ENCODE peak calls at places on chromosomes 2 and 18, in four cellular contexts. One of them, this sample, is unnamed.

GRCh38 chr2:128644745-128645256 is 326.1 kb upstream of the HS6ST1 start:
- DNase-seq in substantia nigra: no peak
- DNase-seq in NCI-H1092 treated with DMSO at 0.1 percent for 48 hours: no peak
- DNase-seq in lower leg skin: no peak
- DNase-seq in this sample: no peak

GRCh38 chr18:27185025-27185763 is at the start of gene CHST9:
- DNase-seq in lower leg skin: no peak
- DNase-seq in substantia nigra: peak; percentile 10
- DNase-seq in NCI-H1092 treated with DMSO at 0.1 percent for 48 hours: no peak
- DNase-seq in this sample: no peak

GRCh38 chr2:42314892-42315468 is 46.0 kb downstream of the COX7A2L start:
- DNase-seq in substantia nigra: no peak
- DNase-seq in lower leg skin: no peak
- DNase-seq in NCI-H1092 treated with DMSO at 0.1 percent for 48 hours: no peak
- DNase-seq in this sample: no peak

GRCh38 chr18:48825101-48825745 is 125.5 kb downstream of the SMAD7 start:
- DNase-seq in NCI-H1092 treated with DMSO at 0.1 percent for 48 hours: no peak
- DNase-seq in substantia nigra: no peak
- DNase-seq in lower leg skin: no peak
- DNase-seq in this sample: peak; percentile 16

GRCh38 chr2:26562811-26563645 is 78.1 kb downstream of the CIB4 start:
- DNase-seq in NCI-H1092 treated with DMSO at 0.1 percent for 48 hours: peak; percentile 79
- DNase-seq in lower leg skin: peak; percentile 30
- DNase-seq in substantia nigra: no peak
- DNase-seq in this sample: no peak

GRCh38 chr18:66635342-66635741 is 31.5 kb upstream of the CDH19 start:
- DNase-seq in substantia nigra: no peak
- DNase-seq in lower leg skin: no peak
- DNase-seq in NCI-H1092 treated with DMSO at 0.1 percent for 48 hours: no peak
- DNase-seq in this sample: no peak

GRCh38 chr2:206127656-206128055 is 31.6 kb downstream of the NDUFS1 start:
- DNase-seq in NCI-H1092 treated with DMSO at 0.1 percent for 48 hours: no peak
- DNase-seq in substantia nigra: no peak
- DNase-seq in lower leg skin: no peak
- DNase-seq in this sample: no peak

GRCh38 chr18:26436176-26437031 is 111.9 kb downstream of the KCTD1 start:
- DNase-seq in NCI-H1092 treated with DMSO at 0.1 percent for 48 hours: no peak
- DNase-seq in lower leg skin: no peak
- DNase-seq in substantia nigra: no peak
- DNase-seq in this sample: no peak

GRCh38 chr18:24985616-24986015 is 366.4 kb downstream of the ZNF521 start:
- DNase-seq in lower leg skin: no peak
- DNase-seq in NCI-H1092 treated with DMSO at 0.1 percent for 48 hours: no peak
- DNase-seq in substantia nigra: no peak
- DNase-seq in this sample: no peak

GRCh38 chr18:25236736-25237135 is 115.2 kb downstream of the ZNF521 start:
- DNase-seq in lower leg skin: no peak
- DNase-seq in NCI-H1092 treated with DMSO at 0.1 percent for 48 hours: no peak
- DNase-seq in substantia nigra: no peak
- DNase-seq in this sample: no peak

GRCh38 chr2:10537522-10538195 is 89.5 kb upstream of the ODC1 start:
- DNase-seq in substantia nigra: no peak
- DNase-seq in NCI-H1092 treated with DMSO at 0.1 percent for 48 hours: no peak
- DNase-seq in lower leg skin: no peak
- DNase-seq in this sample: no peak

GRCh38 chr2:160695402-160696060 is 201.9 kb upstream of the RBMS1 start:
- DNase-seq in lower leg skin: peak; percentile 30
- DNase-seq in NCI-H1092 treated with DMSO at 0.1 percent for 48 hours: no peak
- DNase-seq in substantia nigra: no peak
- DNase-seq in this sample: no peak

GRCh38 chr2:217418544-217418943 is 558.7 kb upstream of the TNP1 start:
- DNase-seq in substantia nigra: no peak
- DNase-seq in lower leg skin: no peak
- DNase-seq in NCI-H1092 treated with DMSO at 0.1 percent for 48 hours: no peak
- DNase-seq in this sample: no peak

GRCh38 chr2:181459646-181460045 is 2.5 kb downstream of the ITGA4 start:
- DNase-seq in substantia nigra: no peak
- DNase-seq in lower leg skin: no peak
- DNase-seq in NCI-H1092 treated with DMSO at 0.1 percent for 48 hours: no peak
- DNase-seq in this sample: no peak

GRCh38 chr2:223044916-223045700 is 6.9 kb upstream of the KCNE4 start:
- DNase-seq in substantia nigra: no peak
- DNase-seq in lower leg skin: no peak
- DNase-seq in NCI-H1092 treated with DMSO at 0.1 percent for 48 hours: no peak
- DNase-seq in this sample: no peak

GRCh38 chr2:192741889-192742288 is 547.2 kb upstream of the TMEFF2 start:
- DNase-seq in substantia nigra: no peak
- DNase-seq in NCI-H1092 treated with DMSO at 0.1 percent for 48 hours: no peak
- DNase-seq in lower leg skin: no peak
- DNase-seq in this sample: no peak

GRCh38 chr2:31524592-31524991 is 56.1 kb downstream of the SRD5A2 start:
- DNase-seq in substantia nigra: no peak
- DNase-seq in lower leg skin: no peak
- DNase-seq in NCI-H1092 treated with DMSO at 0.1 percent for 48 hours: no peak
- DNase-seq in this sample: no peak

GRCh38 chr2:170157025-170157684 is 20.8 kb upstream of the MYO3B start:
- DNase-seq in lower leg skin: no peak
- DNase-seq in substantia nigra: no peak
- DNase-seq in NCI-H1092 treated with DMSO at 0.1 percent for 48 hours: no peak
- DNase-seq in this sample: no peak

GRCh38 chr2:157336137-157336721 is 10.6 kb upstream of the ERMN start:
- DNase-seq in NCI-H1092 treated with DMSO at 0.1 percent for 48 hours: peak; percentile 23
- DNase-seq in substantia nigra: peak; percentile 37
- DNase-seq in lower leg skin: no peak
- DNase-seq in this sample: no peak

GRCh38 chr18:78174737-78175136 is 804.9 kb upstream of the SALL3 start:
- DNase-seq in NCI-H1092 treated with DMSO at 0.1 percent for 48 hours: no peak
- DNase-seq in lower leg skin: no peak
- DNase-seq in substantia nigra: no peak
- DNase-seq in this sample: no peak

GRCh38 chr2:181948227-181948626 is 37.4 kb upstream of the PPP1R1C start:
- DNase-seq in NCI-H1092 treated with DMSO at 0.1 percent for 48 hours: no peak
- DNase-seq in lower leg skin: no peak
- DNase-seq in substantia nigra: no peak
- DNase-seq in this sample: no peak

GRCh38 chr2:190402986-190403385 is 5.2 kb upstream of the MFSD6 start:
- DNase-seq in NCI-H1092 treated with DMSO at 0.1 percent for 48 hours: no peak
- DNase-seq in substantia nigra: no peak
- DNase-seq in lower leg skin: no peak
- DNase-seq in this sample: no peak

GRCh38 chr2:197813093-197813787 is 8.8 kb downstream of the PLCL1 start:
- DNase-seq in substantia nigra: no peak
- DNase-seq in lower leg skin: no peak
- DNase-seq in NCI-H1092 treated with DMSO at 0.1 percent for 48 hours: no peak
- DNase-seq in this sample: no peak

GRCh38 chr18:23191952-23192662 is 56.8 kb downstream of the CABLES1 start:
- DNase-seq in substantia nigra: peak; percentile 35
- DNase-seq in NCI-H1092 treated with DMSO at 0.1 percent for 48 hours: peak; percentile 74
- DNase-seq in lower leg skin: no peak
- DNase-seq in this sample: peak; percentile 72

GRCh38 chr2:227717687-227718567 is at the start of gene SLC19A3:
- DNase-seq in substantia nigra: peak; percentile 41
- DNase-seq in NCI-H1092 treated with DMSO at 0.1 percent for 48 hours: peak; percentile 20
- DNase-seq in lower leg skin: peak; percentile 87
- DNase-seq in this sample: peak; percentile 58

GRCh38 chr2:61426267-61426897 is 44.5 kb downstream of the USP34 start:
- DNase-seq in substantia nigra: peak; percentile 8
- DNase-seq in lower leg skin: no peak
- DNase-seq in NCI-H1092 treated with DMSO at 0.1 percent for 48 hours: no peak
- DNase-seq in this sample: no peak

GRCh38 chr2:29766191-29766590 is 155.2 kb downstream of the ALK start:
- DNase-seq in NCI-H1092 treated with DMSO at 0.1 percent for 48 hours: no peak
- DNase-seq in lower leg skin: no peak
- DNase-seq in substantia nigra: no peak
- DNase-seq in this sample: no peak

GRCh38 chr2:26344581-26345283 is 1.2 kb upstream of the SELENOI start:
- DNase-seq in lower leg skin: no peak
- DNase-seq in substantia nigra: no peak
- DNase-seq in NCI-H1092 treated with DMSO at 0.1 percent for 48 hours: no peak
- DNase-seq in this sample: no peak

GRCh38 chr18:37450434-37451133 is 115.0 kb downstream of the CELF4 start:
- DNase-seq in lower leg skin: no peak
- DNase-seq in substantia nigra: no peak
- DNase-seq in NCI-H1092 treated with DMSO at 0.1 percent for 48 hours: peak; percentile 77
- DNase-seq in this sample: no peak

GRCh38 chr2:231396058-231396821 is 730 bp downstream of the B3GNT7 start:
- DNase-seq in NCI-H1092 treated with DMSO at 0.1 percent for 48 hours: no peak
- DNase-seq in lower leg skin: no peak
- DNase-seq in substantia nigra: no peak
- DNase-seq in this sample: no peak

GRCh38 chr2:111072220-111072871 is 48.4 kb upstream of the BCL2L11 start:
- DNase-seq in substantia nigra: no peak
- DNase-seq in lower leg skin: no peak
- DNase-seq in NCI-H1092 treated with DMSO at 0.1 percent for 48 hours: no peak
- DNase-seq in this sample: no peak

GRCh38 chr2:117299451-117299850 is 515.0 kb upstream of the DDX18 start:
- DNase-seq in substantia nigra: no peak
- DNase-seq in lower leg skin: no peak
- DNase-seq in NCI-H1092 treated with DMSO at 0.1 percent for 48 hours: no peak
- DNase-seq in this sample: no peak

GRCh38 chr18:76227759-76228158 is 267.3 kb downstream of the ZNF516 start:
- DNase-seq in substantia nigra: no peak
- DNase-seq in lower leg skin: no peak
- DNase-seq in NCI-H1092 treated with DMSO at 0.1 percent for 48 hours: no peak
- DNase-seq in this sample: no peak

GRCh38 chr18:73943763-73944162 is 203.9 kb downstream of the FBXO15 start:
- DNase-seq in substantia nigra: no peak
- DNase-seq in lower leg skin: no peak
- DNase-seq in NCI-H1092 treated with DMSO at 0.1 percent for 48 hours: no peak
- DNase-seq in this sample: no peak